ENCODE peak calls at places on chromosomes 16 and 17, in six cellular contexts. N is endothelial cell of umbilical vein, Z is transverse colon, D is activated B cell treated with CpG ODN at 0.5 μM for 24 hours, A is brain microvascular endothelial cell, E is AG04449. Y is an unnamed sample.

GRCh38 chr17:74206332-74206818 is 2.9 kb downstream of the RPL38 start:
- DNase-seq in N (no peak), Z (no peak), D (no peak), A (no peak), E (no peak), Y (no peak)

GRCh38 chr17:2853111-2853721 is 57.0 kb downstream of the RAP1GAP2 start:
- DNase-seq in N (no peak), Z (peak), D (peak), A (peak), E (no peak), Y (no peak)

GRCh38 chr17:41666336-41666680 is 22.4 kb upstream of the EIF1 start:
- DNase-seq in N (peak), Z (peak), D (no peak), A (peak), E (no peak), Y (no peak)

GRCh38 chr17:78831688-78832540 is 8.7 kb downstream of the USP36 start:
- DNase-seq in N (no peak), Z (no peak), D (no peak), A (no peak), E (no peak), Y (no peak)

GRCh38 chr17:66829883-66830282 is 5.0 kb upstream of the CACNG5 start:
- DNase-seq in N (no peak), Z (no peak), D (no peak), A (no peak), E (no peak), Y (no peak)

GRCh38 chr16:74730049-74730683 is 29.5 kb upstream of the MLKL start:
- DNase-seq in N (no peak), Z (peak), D (no peak), A (no peak), E (no peak), Y (no peak)

GRCh38 chr17:29838961-29839360 is 91.1 kb downstream of the SSH2 start:
- DNase-seq in N (no peak), Z (no peak), D (no peak), A (peak), E (no peak), Y (no peak)

GRCh38 chr17:750431-751037 is 1.5 kb downstream of the GEMIN4 start:
- DNase-seq in N (no peak), Z (no peak), D (no peak), A (no peak), E (no peak), Y (no peak)

GRCh38 chr17:28982191-28982793 is 23.5 kb downstream of the SEZ6 start:
- DNase-seq in N (peak), Z (peak), D (no peak), A (peak), E (no peak), Y (no peak)

GRCh38 chr16:48526058-48526957 is 83.7 kb downstream of the N4BP1 start:
- DNase-seq in N (no peak), Z (peak), D (no peak), A (no peak), E (no peak), Y (no peak)

GRCh38 chr17:32341141-32341856 is 674 bp downstream of the C17orf75 start:
- DNase-seq in N (peak), Z (no peak), D (no peak), A (no peak), E (no peak), Y (no peak)

GRCh38 chr16:66295761-66296546 is 70.5 kb upstream of the CDH5 start:
- DNase-seq in N (no peak), Z (no peak), D (no peak), A (no peak), E (no peak), Y (no peak)

GRCh38 chr17:36198831-36199465 is 2.4 kb upstream of the CCL3L1 start:
- DNase-seq in N (no peak), Z (no peak), D (no peak), A (no peak), E (no peak), Y (no peak)

GRCh38 chr17:79844869-79845600 is 5.8 kb upstream of the CBX4 start:
- DNase-seq in N (no peak), Z (peak), D (peak), A (no peak), E (no peak), Y (no peak)

GRCh38 chr16:78106659-78107058 is 7.2 kb downstream of the WWOX start:
- DNase-seq in N (no peak), Z (no peak), D (no peak), A (no peak), E (no peak), Y (no peak)
- TF ChIP-seq CTCF in N (no peak), Z (no peak), D (no peak), A (no peak), E (no peak), Y (no peak)

GRCh38 chr17:44522883-44523671 is 19.9 kb upstream of the GPATCH8 start:
- DNase-seq in N (peak), Z (peak), D (no peak), A (peak), E (no peak), Y (no peak)
- TF ChIP-seq CTCF in N (peak), Z (peak), D (no peak), A (peak), E (peak), Y (peak)

DNA sequence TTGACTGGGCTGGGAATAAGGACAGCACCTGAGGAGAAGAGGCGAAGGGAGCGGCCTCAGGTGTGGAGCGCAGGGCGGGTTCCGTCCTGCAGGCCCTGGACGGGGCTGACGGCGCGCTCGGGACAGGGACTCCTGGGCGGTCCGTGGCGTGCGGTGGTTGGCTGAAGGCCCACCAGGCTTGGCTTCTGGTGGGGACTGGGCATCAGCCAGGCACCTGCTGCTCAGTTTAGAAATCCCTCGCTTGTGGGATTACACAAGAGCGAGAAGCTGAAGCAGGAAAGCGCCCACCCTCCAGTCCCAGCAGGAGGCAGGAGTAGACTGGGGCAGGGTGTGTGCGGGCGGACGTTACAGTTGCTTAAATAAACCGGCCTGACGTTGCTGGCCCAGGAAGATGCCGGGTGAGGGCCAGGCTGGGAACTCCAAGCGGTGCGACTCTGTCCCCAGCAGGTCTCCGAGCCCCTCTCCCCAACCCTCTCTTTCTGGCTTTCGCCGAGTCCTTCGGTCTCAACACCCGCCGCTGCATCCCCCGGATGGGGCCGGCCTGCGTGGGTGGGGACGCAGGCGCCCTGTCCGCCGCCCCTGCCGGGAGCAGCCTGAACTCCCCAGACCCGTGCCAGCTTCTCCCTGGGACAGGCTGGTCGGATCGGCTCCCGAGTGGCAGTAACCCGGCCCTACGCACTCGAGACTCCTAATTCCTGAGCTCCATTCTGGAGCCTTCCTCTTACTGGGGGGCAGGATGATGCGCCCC is 639 bp downstream of the MIF4GD start:
- DNase-seq in N (peak), Z (peak), D (no peak), A (peak), E (no peak), Y (no peak)
- TF ChIP-seq CTCF in N (peak), Z (no peak), D (no peak), A (peak), E (peak), Y (peak)

DNA sequence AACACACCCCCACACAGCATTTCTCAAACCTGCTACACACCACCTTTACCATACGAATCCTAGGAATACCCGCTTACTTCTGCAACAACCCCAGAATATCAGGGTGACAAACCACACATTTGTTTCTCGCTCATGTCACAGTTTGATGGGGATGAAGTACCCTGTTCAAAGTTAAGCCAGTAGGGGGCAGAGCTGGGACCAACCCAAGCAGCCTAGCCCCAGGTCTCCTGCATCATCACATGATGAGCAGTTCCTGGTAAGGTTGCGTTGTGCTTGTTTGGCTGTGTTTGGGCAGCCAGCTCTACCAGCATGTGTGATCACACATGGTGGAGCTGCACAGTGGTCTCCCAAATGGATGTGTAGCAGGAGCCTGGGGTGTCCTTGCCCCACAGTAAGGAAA is 103.6 kb upstream of the C16orf82 start:
- DNase-seq in N (no peak), Z (peak), D (no peak), A (no peak), E (no peak), Y (no peak)
- TF ChIP-seq CTCF in N (no peak), Z (no peak), D (no peak), A (peak), E (peak), Y (peak)

DNA sequence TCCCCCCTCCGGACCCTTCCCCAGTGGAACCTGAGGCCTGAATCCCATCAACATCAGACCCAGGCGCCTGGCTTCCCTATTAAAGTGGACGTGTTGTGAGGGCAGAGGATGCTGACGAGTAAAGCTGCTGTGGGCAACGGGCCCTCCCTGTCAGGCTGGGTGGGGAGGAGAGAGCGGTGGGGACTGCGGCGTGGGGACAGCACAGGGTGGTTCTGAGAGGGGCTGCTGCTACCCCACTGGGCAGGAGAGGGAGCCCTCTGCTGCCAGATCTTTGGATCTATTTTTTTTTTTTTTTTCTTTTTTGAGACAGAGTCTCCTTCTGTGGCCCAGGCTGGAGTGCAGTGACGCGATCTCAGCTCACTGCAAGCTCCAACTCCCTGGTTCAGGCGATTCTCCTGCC is 5.9 kb downstream of the CA5A start:
- DNase-seq in N (no peak), Z (no peak), D (no peak), A (no peak), E (no peak), Y (no peak)
- TF ChIP-seq CTCF in N (peak), Z (no peak), D (no peak), A (peak), E (peak), Y (peak)

GRCh38 chr16:67447508-67448076 is 16.7 kb downstream of the HSD11B2 start:
- DNase-seq in N (peak), Z (peak), D (peak), A (no peak), E (no peak), Y (no peak)
- TF ChIP-seq CTCF in N (peak), Z (peak), D (no peak), A (peak), E (peak), Y (peak)

GRCh38 chr16:1216681-1217400 is 8.2 kb downstream of the TPSG1 start:
- DNase-seq in N (no peak), Z (no peak), D (no peak), A (no peak), E (no peak), Y (no peak)

GRCh38 chr16:1217526-1217925 is 7.5 kb downstream of the TPSG1 start:
- DNase-seq in N (no peak), Z (no peak), D (no peak), A (no peak), E (no peak), Y (no peak)

GRCh38 chr16:1214693-1215092 is 10.4 kb downstream of the TPSG1 start:
- DNase-seq in N (no peak), Z (no peak), D (no peak), A (no peak), E (no peak), Y (no peak)

GRCh38 chr16:1215574-1216295 is 9.3 kb downstream of the TPSG1 start:
- DNase-seq in N (no peak), Z (no peak), D (no peak), A (no peak), E (no peak), Y (no peak)

GRCh38 chr16:1216296-1216619 is 8.8 kb downstream of the TPSG1 start:
- DNase-seq in N (no peak), Z (no peak), D (no peak), A (no peak), E (no peak), Y (no peak)
- TF ChIP-seq CTCF in N (no peak), Z (no peak), D (no peak), A (no peak), E (no peak), Y (no peak)

GRCh38 chr17:57236686-57237299 is 19.5 kb upstream of the MSI2 start:
- DNase-seq in N (no peak), Z (no peak), D (no peak), A (no peak), E (no peak), Y (no peak)

GRCh38 chr17:57234252-57235092 is 21.9 kb upstream of the MSI2 start:
- DNase-seq in N (no peak), Z (no peak), D (no peak), A (no peak), E (no peak), Y (no peak)

DNA sequence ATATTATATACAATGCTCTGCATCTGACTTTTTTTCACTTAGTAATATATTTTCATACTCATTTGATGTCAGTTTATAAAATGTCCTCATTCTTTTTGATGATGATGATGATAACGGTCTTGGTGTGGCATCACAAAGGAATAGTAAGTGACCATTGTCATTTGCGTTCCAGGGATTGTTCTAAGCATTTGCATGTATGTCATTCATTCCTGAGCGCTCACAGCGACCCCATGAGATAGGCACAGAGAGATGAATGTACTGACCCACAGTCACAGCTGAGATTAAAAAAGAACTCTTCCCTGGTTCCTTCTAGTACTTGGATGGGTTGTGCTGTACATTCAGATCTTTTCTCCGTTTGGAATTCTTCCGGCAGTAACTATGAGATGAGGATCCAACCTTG is 21.2 kb upstream of the MSI2 start:
- DNase-seq in N (no peak), Z (no peak), D (no peak), A (no peak), E (no peak), Y (no peak)
- TF ChIP-seq CTCF in N (no peak), Z (no peak), D (no peak), A (no peak), E (no peak), Y (no peak)

GRCh38 chr16:84048871-84049270 is 6.3 kb upstream of the SLC38A8 start:
- DNase-seq in N (no peak), Z (no peak), D (no peak), A (no peak), E (no peak), Y (no peak)

GRCh38 chr16:84047206-84047605 is 4.6 kb upstream of the SLC38A8 start:
- DNase-seq in N (no peak), Z (no peak), D (no peak), A (no peak), E (no peak), Y (no peak)

GRCh38 chr16:84049403-84050060 is 6.9 kb upstream of the SLC38A8 start:
- DNase-seq in N (no peak), Z (no peak), D (no peak), A (no peak), E (no peak), Y (no peak)

GRCh38 chr16:84047626-84048025 is 5.0 kb upstream of the SLC38A8 start:
- DNase-seq in N (no peak), Z (no peak), D (no peak), A (no peak), E (no peak), Y (no peak)

DNA sequence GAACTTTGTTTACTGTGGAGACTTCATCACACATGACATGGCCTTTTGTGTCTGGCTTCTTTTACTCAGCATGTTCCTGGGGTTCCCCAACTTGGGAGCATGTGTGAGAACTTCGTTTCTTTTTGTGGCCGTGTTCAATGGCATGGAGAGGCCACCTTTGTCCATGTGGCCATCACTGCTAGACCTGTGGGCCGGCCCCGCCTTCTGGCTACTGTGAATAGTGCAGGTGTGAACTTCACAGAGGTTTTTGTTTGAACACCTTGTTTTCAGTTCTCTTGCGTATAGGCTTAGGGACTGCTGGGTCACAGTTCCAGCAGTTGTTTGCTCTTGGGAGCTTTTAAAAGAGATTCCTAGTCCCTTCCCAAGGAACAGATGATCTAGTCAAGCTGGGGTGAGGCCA is 5.7 kb upstream of the SLC38A8 start:
- DNase-seq in N (no peak), Z (no peak), D (no peak), A (no peak), E (no peak), Y (no peak)
- TF ChIP-seq CTCF in N (no peak), Z (no peak), D (no peak), A (peak), E (no peak), Y (no peak)